ENCODE peak calls at places on chromosomes 5 and 9, in six cellular contexts. K, Z, H, Y, G and Q are unnamed samples.

GRCh38 chr5:35651002-35651756 is 33.5 kb downstream of the SPEF2 start:
- DNase-seq in Y (no peak), H (peak; percentile 83), K (no peak), G (peak; percentile 67), Z (peak; percentile 45), Q (peak; percentile 52)

GRCh38 chr5:81779125-81779934 is 28.4 kb upstream of the SSBP2 start:
- DNase-seq in H (peak; percentile 51), K (no peak), G (peak; percentile 4), Z (peak; percentile 43), Y (peak; percentile 40), Q (peak; percentile 32)

GRCh38 chr5:33556330-33557328 is 115.9 kb downstream of the TARS1 start:
- DNase-seq in Y (no peak), K (no peak), H (no peak), Z (peak; percentile 20), G (no peak), Q (no peak)

GRCh38 chr5:1801954-1802295 is 718 bp downstream of the NDUFS6 start:
- DNase-seq in Y (no peak), H (no peak), Z (peak; percentile 35), G (no peak), K (peak; percentile 6), Q (no peak)

GRCh38 chr9:80665479-80665878 is 1023.9 kb downstream of the TLE1 start:
- DNase-seq in Z (no peak), G (no peak), K (no peak), Y (no peak), H (no peak), Q (no peak)

GRCh38 chr9:279674-280073 is 65.0 kb downstream of the DOCK8 start:
- DNase-seq in G (no peak), H (peak; percentile 40), Z (no peak), Y (no peak), K (no peak), Q (no peak)

GRCh38 chr5:98173334-98173733 is 600.1 kb upstream of the RGMB start:
- DNase-seq in Z (peak; percentile 73), H (no peak), G (no peak), K (no peak), Y (no peak), Q (peak; percentile 9)

GRCh38 chr9:2718001-2718697 is 839 bp downstream of the KCNV2 start:
- DNase-seq in Y (no peak), Z (no peak), H (no peak), G (no peak), K (no peak), Q (no peak)

GRCh38 chr5:42719034-42719433 is 37.6 kb upstream of the CCDC152 start:
- DNase-seq in G (no peak), K (no peak), Y (no peak), H (no peak), Z (no peak), Q (no peak)

GRCh38 chr9:137173795-137174664 is 2.2 kb upstream of the TMEM210 start:
- DNase-seq in Y (no peak), H (no peak), G (no peak), Z (no peak), K (no peak), Q (no peak)

GRCh38 chr9:27865031-27865438 is 291.8 kb upstream of the C9orf72 start:
- DNase-seq in G (no peak), Y (no peak), H (no peak), K (no peak), Z (peak; percentile 98), Q (no peak)

GRCh38 chr9:37262410-37262809 is 142.0 kb downstream of the ZCCHC7 start:
- DNase-seq in G (no peak), Z (peak; percentile 9), H (no peak), Y (no peak), K (no peak), Q (peak; percentile 15)

GRCh38 chr9:115591584-115591984 is 473.6 kb upstream of the TNC start:
- DNase-seq in Z (peak; percentile 97), G (no peak), K (peak; percentile 77), Y (no peak), H (peak; percentile 16), Q (peak; percentile 99)

GRCh38 chr9:31588010-31588409 is 796.4 kb upstream of the ACO1 start:
- DNase-seq in Z (no peak), K (no peak), H (no peak), G (no peak), Y (no peak), Q (no peak)

GRCh38 chr5:76546497-76547102 is 76.6 kb downstream of the F2RL2 start:
- DNase-seq in H (peak; percentile 41), G (no peak), Y (no peak), Z (no peak), K (no peak), Q (no peak)

GRCh38 chr5:149268928-149269557 is 2.6 kb upstream of the AFAP1L1 start:
- DNase-seq in K (peak; percentile 13), H (no peak), Z (peak; percentile 76), G (peak; percentile 36), Y (no peak), Q (peak; percentile 47)

GRCh38 chr5:111461261-111461671 is 51.1 kb downstream of the STARD4 start:
- DNase-seq in G (no peak), Z (peak; percentile 30), H (no peak), Y (no peak), K (no peak), Q (peak; percentile 30)

GRCh38 chr9:134165357-134166315 is 1.3 kb upstream of the RNU6ATAC start:
- DNase-seq in Y (peak; percentile 57), H (peak; percentile 41), Z (peak; percentile 31), G (peak; percentile 38), K (no peak), Q (peak; percentile 17)

GRCh38 chr9:6805532-6805931 is 47.8 kb downstream of the KDM4C start:
- DNase-seq in K (peak; percentile 23), Y (no peak), H (no peak), Z (peak; percentile 41), G (no peak), Q (peak; percentile 68)

GRCh38 chr5:95759634-95760033 is 28.5 kb downstream of the RHOBTB3 start:
- DNase-seq in H (no peak), Z (peak; percentile 38), G (no peak), Y (no peak), K (no peak), Q (peak; percentile 66)

GRCh38 chr5:4862500-4862899 is 277.6 kb upstream of the ADAMTS16 start:
- DNase-seq in H (no peak), K (no peak), G (no peak), Z (peak; percentile 64), Y (no peak), Q (peak; percentile 24)

GRCh38 chr9:110777843-110778215 is 109.2 kb downstream of the MUSK start:
- DNase-seq in Y (no peak), G (no peak), K (no peak), H (no peak), Z (no peak), Q (no peak)

GRCh38 chr9:114202396-114202795 is 47.1 kb downstream of the COL27A1 start:
- DNase-seq in H (no peak), Z (no peak), G (no peak), Y (no peak), K (no peak), Q (no peak)

GRCh38 chr5:96978812-96979449 is 43.1 kb downstream of the LNPEP start:
- DNase-seq in H (no peak), G (no peak), K (no peak), Y (no peak), Z (no peak), Q (peak; percentile 47)

GRCh38 chr5:11785771-11786342 is 118.4 kb downstream of the CTNND2 start:
- DNase-seq in K (no peak), H (no peak), Y (no peak), Z (no peak), G (no peak), Q (no peak)

GRCh38 chr5:90484540-90484939 is 9.9 kb downstream of the POLR3G start:
- DNase-seq in Y (no peak), Z (no peak), G (no peak), K (no peak), H (no peak), Q (no peak)

GRCh38 chr9:116901260-116901659 is 214.2 kb downstream of the TRIM32 start:
- DNase-seq in K (no peak), G (no peak), Z (peak; percentile 95), Y (no peak), H (no peak), Q (no peak)

GRCh38 chr5:79527431-79527830 is 13.5 kb upstream of the HOMER1 start:
- DNase-seq in Y (no peak), G (no peak), H (no peak), K (no peak), Z (no peak), Q (no peak)

GRCh38 chr9:94002316-94003140 is 47.4 kb upstream of the BARX1 start:
- DNase-seq in H (peak; percentile 60), Y (no peak), G (peak; percentile 14), Z (peak; percentile 45), K (peak; percentile 31), Q (peak; percentile 53)

GRCh38 chr9:120950421-120951388 is 24.1 kb upstream of the TRAF1 start:
- DNase-seq in Z (peak; percentile 53), H (no peak), K (peak; percentile 64), Y (no peak), G (no peak), Q (no peak)

GRCh38 chr5:42982107-42982622 is 58.0 kb downstream of the ANXA2R start:
- DNase-seq in G (no peak), Y (no peak), K (peak; percentile 51), Z (peak; percentile 16), H (no peak), Q (no peak)

GRCh38 chr5:1184481-1184880 is 16.9 kb upstream of the SLC6A19 start:
- DNase-seq in Z (no peak), K (no peak), Y (no peak), H (no peak), G (no peak), Q (no peak)

GRCh38 chr9:36341936-36342577 is 58.0 kb downstream of the RNF38 start:
- DNase-seq in G (no peak), Y (no peak), H (peak; percentile 26), K (no peak), Z (peak; percentile 33), Q (no peak)

GRCh38 chr9:120832766-120833165 is 10.0 kb downstream of the PSMD5 start:
- DNase-seq in K (no peak), Y (no peak), Z (no peak), G (no peak), H (no peak), Q (peak; percentile 20)

GRCh38 chr5:159099049-159099760 is 511 bp downstream of the EBF1 start:
- DNase-seq in G (peak; percentile 38), K (no peak), Z (peak; percentile 35), Y (peak; percentile 67), H (peak; percentile 40), Q (peak; percentile 26)

GRCh38 chr9:88535932-88536324 is 950 bp downstream of the NXNL2 start:
- DNase-seq in H (no peak), Z (peak; percentile 68), K (no peak), G (no peak), Y (no peak), Q (no peak)